ENCODE peak calls at places on chromosomes 6 and 20, in five cellular contexts. N is EL; C is activated CD4-positive, alpha-beta T cell treated with anti-CD3 and anti-CD28 coated beads, Interleukin-2, amount 50 U/mL, for 1 hour; M is AG08395; L is fibroblast of the aortic adventitia. H is an unnamed sample.

GRCh38 chr20:3862333-3862732 is 15.7 kb downstream of the MAVS start:
- DNase-seq in L (no peak), C (no peak), N (no peak), M (no peak), H (no peak)

GRCh38 chr20:1892122-1892385 is 3.2 kb upstream of the SIRPA start:
- DNase-seq in C (no peak), N (no peak), M (no peak), L (no peak), H (no peak)

GRCh38 chr20:54122189-54122588 is 51.6 kb downstream of the CYP24A1 start:
- DNase-seq in L (peak; percentile 47), C (no peak), M (peak; percentile 14), N (peak; percentile 56), H (peak; percentile 79)

GRCh38 chr6:44787254-44787844 is 399.8 kb downstream of the CDC5L start:
- DNase-seq in N (no peak), L (no peak), C (no peak), M (no peak), H (no peak)

GRCh38 chr6:152984387-152984872 is 1.6 kb upstream of the FBXO5 start:
- DNase-seq in M (no peak), N (no peak), L (no peak), C (no peak), H (no peak)

GRCh38 chr6:150967381-150967780 is 101.9 kb downstream of the MTHFD1L start:
- DNase-seq in M (no peak), C (no peak), N (no peak), L (no peak), H (no peak)

GRCh38 chr6:41200901-41201783 is at the start of gene TREML2:
- DNase-seq in N (no peak), C (peak; percentile 11), M (no peak), L (no peak), H (no peak)

GRCh38 chr20:58712823-58713731 is 20.5 kb downstream of the NPEPL1 start:
- DNase-seq in N (no peak), C (no peak), M (no peak), L (no peak), H (no peak)

GRCh38 chr6:39214846-39215639 is 14.2 kb downstream of the KCNK5 start:
- DNase-seq in N (no peak), L (no peak), M (no peak), C (no peak), H (no peak)

GRCh38 chr6:109706513-109706912 is 15.4 kb downstream of the FIG4 start:
- DNase-seq in M (no peak), C (no peak), N (no peak), L (no peak), H (no peak)

GRCh38 chr20:57106030-57106682 is 160.3 kb downstream of the BMP7 start:
- DNase-seq in N (no peak), L (no peak), M (no peak), C (no peak), H (no peak)

GRCh38 chr20:32564921-32565734 is 20.0 kb downstream of the NOL4L start:
- DNase-seq in L (no peak), C (no peak), M (no peak), N (no peak), H (no peak)

H was measured in astrocyte.